ENCODE peak calls at places on chromosome 1, in nine cellular contexts. L, G, C, T, U, D, E, M and Z are unnamed samples.

GRCh38 chr1:224433041-224433670 is 1.4 kb downstream of the WDR26 start:
- DNase-seq in U (no peak), L (no peak), C (no peak), M (no peak), E (peak), D (peak), T (no peak), G (no peak), Z (peak)

GRCh38 chr1:191690931-191691330 is 467.3 kb upstream of the RGS18 start:
- DNase-seq in M (no peak), G (no peak), C (no peak), U (no peak), T (no peak), D (no peak), L (no peak), E (no peak), Z (no peak)

GRCh38 chr1:241589524-241589923 is 50.6 kb downstream of the CHML start:
- DNase-seq in G (no peak), M (no peak), U (no peak), L (no peak), T (no peak), C (no peak), D (no peak), E (no peak), Z (no peak)

GRCh38 chr1:87980494-87980893 is 651.8 kb downstream of the LMO4 start:
- DNase-seq in T (no peak), L (peak), D (no peak), C (peak), M (no peak), E (no peak), G (no peak), U (no peak), Z (no peak)

GRCh38 chr1:22457356-22457755 is 5.7 kb downstream of the ZBTB40 start:
- DNase-seq in D (no peak), E (no peak), M (no peak), G (no peak), C (no peak), U (no peak), T (no peak), L (no peak), Z (no peak)

GRCh38 chr1:200625381-200625824 is 4.9 kb upstream of the KIF14 start:
- DNase-seq in C (no peak), M (no peak), G (no peak), D (no peak), L (peak), U (no peak), E (peak), T (no peak), Z (no peak)

GRCh38 chr1:164735315-164736052 is 176.5 kb downstream of the PBX1 start:
- DNase-seq in C (peak), G (no peak), D (no peak), T (peak), L (peak), E (no peak), M (no peak), U (no peak), Z (no peak)

GRCh38 chr1:6941786-6942185 is 156.5 kb downstream of the CAMTA1 start:
- DNase-seq in C (no peak), D (no peak), G (no peak), U (no peak), E (no peak), T (no peak), M (no peak), L (no peak), Z (no peak)

GRCh38 chr1:213914351-213914750 is 73.4 kb upstream of the PROX1 start:
- DNase-seq in G (no peak), L (no peak), E (no peak), D (no peak), T (no peak), M (no peak), C (no peak), U (no peak), Z (no peak)

GRCh38 chr1:214187152-214187900 is 93.6 kb upstream of the SMYD2 start:
- DNase-seq in E (no peak), G (no peak), T (no peak), C (peak), D (no peak), M (no peak), U (no peak), L (no peak), Z (no peak)

GRCh38 chr1:231519166-231519565 is 9.3 kb upstream of the TSNAX start:
- DNase-seq in L (no peak), C (no peak), T (no peak), U (no peak), E (no peak), G (no peak), M (no peak), D (no peak), Z (no peak)

GRCh38 chr1:160167580-160167979 is 16.2 kb downstream of the ATP1A4 start:
- DNase-seq in E (no peak), C (no peak), G (no peak), L (peak), U (no peak), D (no peak), T (peak), M (peak), Z (peak)

GRCh38 chr1:198778049-198778448 is 139.2 kb downstream of the PTPRC start:
- DNase-seq in C (no peak), M (no peak), D (no peak), L (no peak), G (no peak), T (peak), E (no peak), U (no peak), Z (no peak)

GRCh38 chr1:94539496-94539895 is 2.1 kb downstream of the F3 start:
- DNase-seq in L (peak), U (no peak), T (no peak), C (no peak), E (no peak), G (no peak), D (no peak), M (no peak), Z (no peak)

GRCh38 chr1:203097001-203097400 is 11.2 kb upstream of the MYOG start:
- DNase-seq in C (no peak), T (no peak), M (no peak), E (no peak), G (no peak), L (no peak), U (no peak), D (no peak), Z (no peak)

GRCh38 chr1:87292684-87293493 is 35.8 kb upstream of the LMO4 start:
- DNase-seq in L (peak), M (peak), C (peak), E (peak), U (peak), D (peak), G (peak), T (peak), Z (peak)

GRCh38 chr1:28684937-28685336 is 16.4 kb downstream of the GMEB1 start:
- DNase-seq in C (no peak), D (no peak), E (no peak), U (no peak), M (no peak), G (no peak), L (no peak), T (no peak), Z (no peak)

GRCh38 chr1:147890177-147890790 is 12.3 kb upstream of the GJA8 start:
- DNase-seq in D (peak), E (peak), L (peak), M (peak), C (peak), T (peak), U (peak), G (peak), Z (peak)

GRCh38 chr1:43982798-43983197 is 3.8 kb downstream of the B4GALT2 start:
- DNase-seq in E (no peak), L (no peak), T (no peak), D (no peak), M (no peak), G (no peak), U (no peak), C (no peak), Z (no peak)